ENCODE peak calls at places on chromosome 1, in ten cellular contexts. One of them, this sample, is unnamed.

GRCh38 chr1:54249798-54250497 is 50.0 kb downstream of the MRPL37 start:
- DNase-seq in HepG2: peak
- DNase-seq in anterior cingulate cortex: no peak
- DNase-seq in ELR: peak
- DNase-seq in NCI-H2171 treated with DMSO at 0.1 percent for 48 hours: no peak
- DNase-seq in smooth muscle cell of the brain vasculature: no peak
- DNase-seq in activated CD4-positive, alpha-beta T cell treated with anti-CD3 and anti-CD28 coated beads, Interleukin-2, amount 10 ng/mL, durations not matched to agents 7 days and 5 days: no peak
- DNase-seq in cerebellum: no peak
- DNase-seq in stimulated activated naive CD8-positive, alpha-beta T cell treated with anti-CD3 and anti-CD28 coated beads, Interleukin-15, amount 100 ng/mL, for 72 hours: no peak
- DNase-seq in NCI-H1417: no peak
- DNase-seq in this sample: peak

GRCh38 chr1:198499588-198499987 is 40.9 kb downstream of the ATP6V1G3 start:
- DNase-seq in HepG2: no peak
- DNase-seq in anterior cingulate cortex: no peak
- DNase-seq in ELR: no peak
- DNase-seq in NCI-H2171 treated with DMSO at 0.1 percent for 48 hours: no peak
- DNase-seq in smooth muscle cell of the brain vasculature: no peak
- DNase-seq in activated CD4-positive, alpha-beta T cell treated with anti-CD3 and anti-CD28 coated beads, Interleukin-2, amount 10 ng/mL, durations not matched to agents 7 days and 5 days: no peak
- DNase-seq in cerebellum: no peak
- DNase-seq in stimulated activated naive CD8-positive, alpha-beta T cell treated with anti-CD3 and anti-CD28 coated beads, Interleukin-15, amount 100 ng/mL, for 72 hours: no peak
- DNase-seq in NCI-H1417: no peak
- DNase-seq in this sample: no peak

GRCh38 chr1:171788696-171789095 is 7.2 kb downstream of the METTL13 start:
- DNase-seq in HepG2: no peak
- DNase-seq in anterior cingulate cortex: no peak
- DNase-seq in ELR: peak
- DNase-seq in NCI-H2171 treated with DMSO at 0.1 percent for 48 hours: no peak
- DNase-seq in smooth muscle cell of the brain vasculature: no peak
- DNase-seq in activated CD4-positive, alpha-beta T cell treated with anti-CD3 and anti-CD28 coated beads, Interleukin-2, amount 10 ng/mL, durations not matched to agents 7 days and 5 days: no peak
- DNase-seq in cerebellum: no peak
- DNase-seq in stimulated activated naive CD8-positive, alpha-beta T cell treated with anti-CD3 and anti-CD28 coated beads, Interleukin-15, amount 100 ng/mL, for 72 hours: no peak
- DNase-seq in NCI-H1417: no peak
- DNase-seq in this sample: peak

GRCh38 chr1:209202826-209203439 is 380.6 kb upstream of the CAMK1G start:
- DNase-seq in HepG2: peak
- DNase-seq in anterior cingulate cortex: no peak
- DNase-seq in ELR: peak
- DNase-seq in NCI-H2171 treated with DMSO at 0.1 percent for 48 hours: peak
- DNase-seq in smooth muscle cell of the brain vasculature: peak
- DNase-seq in activated CD4-positive, alpha-beta T cell treated with anti-CD3 and anti-CD28 coated beads, Interleukin-2, amount 10 ng/mL, durations not matched to agents 7 days and 5 days: peak
- DNase-seq in cerebellum: peak
- DNase-seq in stimulated activated naive CD8-positive, alpha-beta T cell treated with anti-CD3 and anti-CD28 coated beads, Interleukin-15, amount 100 ng/mL, for 72 hours: no peak
- DNase-seq in NCI-H1417: peak
- DNase-seq in this sample: peak

GRCh38 chr1:114219247-114219872 is 65.7 kb upstream of the SYT6 start:
- DNase-seq in HepG2: no peak
- DNase-seq in anterior cingulate cortex: no peak
- DNase-seq in ELR: peak
- DNase-seq in NCI-H2171 treated with DMSO at 0.1 percent for 48 hours: peak
- DNase-seq in smooth muscle cell of the brain vasculature: no peak
- DNase-seq in activated CD4-positive, alpha-beta T cell treated with anti-CD3 and anti-CD28 coated beads, Interleukin-2, amount 10 ng/mL, durations not matched to agents 7 days and 5 days: no peak
- DNase-seq in cerebellum: peak
- DNase-seq in stimulated activated naive CD8-positive, alpha-beta T cell treated with anti-CD3 and anti-CD28 coated beads, Interleukin-15, amount 100 ng/mL, for 72 hours: no peak
- DNase-seq in NCI-H1417: peak
- DNase-seq in this sample: peak

GRCh38 chr1:215992620-215993019 is 425.5 kb downstream of the KCTD3 start:
- DNase-seq in HepG2: peak
- DNase-seq in anterior cingulate cortex: no peak
- DNase-seq in ELR: peak
- DNase-seq in NCI-H2171 treated with DMSO at 0.1 percent for 48 hours: peak
- DNase-seq in smooth muscle cell of the brain vasculature: no peak
- DNase-seq in activated CD4-positive, alpha-beta T cell treated with anti-CD3 and anti-CD28 coated beads, Interleukin-2, amount 10 ng/mL, durations not matched to agents 7 days and 5 days: no peak
- DNase-seq in cerebellum: peak
- DNase-seq in stimulated activated naive CD8-positive, alpha-beta T cell treated with anti-CD3 and anti-CD28 coated beads, Interleukin-15, amount 100 ng/mL, for 72 hours: no peak
- DNase-seq in NCI-H1417: peak
- DNase-seq in this sample: peak

GRCh38 chr1:3419415-3420204 is 34.9 kb upstream of the ARHGEF16 start:
- DNase-seq in HepG2: no peak
- DNase-seq in anterior cingulate cortex: no peak
- DNase-seq in ELR: no peak
- DNase-seq in NCI-H2171 treated with DMSO at 0.1 percent for 48 hours: no peak
- DNase-seq in smooth muscle cell of the brain vasculature: no peak
- DNase-seq in activated CD4-positive, alpha-beta T cell treated with anti-CD3 and anti-CD28 coated beads, Interleukin-2, amount 10 ng/mL, durations not matched to agents 7 days and 5 days: no peak
- DNase-seq in cerebellum: no peak
- DNase-seq in stimulated activated naive CD8-positive, alpha-beta T cell treated with anti-CD3 and anti-CD28 coated beads, Interleukin-15, amount 100 ng/mL, for 72 hours: no peak
- DNase-seq in NCI-H1417: no peak
- DNase-seq in this sample: peak

GRCh38 chr1:9753121-9753531 is 70.6 kb downstream of the CLSTN1 start:
- DNase-seq in HepG2: no peak
- DNase-seq in anterior cingulate cortex: no peak
- DNase-seq in ELR: peak
- DNase-seq in NCI-H2171 treated with DMSO at 0.1 percent for 48 hours: peak
- DNase-seq in smooth muscle cell of the brain vasculature: peak
- DNase-seq in activated CD4-positive, alpha-beta T cell treated with anti-CD3 and anti-CD28 coated beads, Interleukin-2, amount 10 ng/mL, durations not matched to agents 7 days and 5 days: no peak
- DNase-seq in cerebellum: peak
- DNase-seq in stimulated activated naive CD8-positive, alpha-beta T cell treated with anti-CD3 and anti-CD28 coated beads, Interleukin-15, amount 100 ng/mL, for 72 hours: no peak
- DNase-seq in NCI-H1417: no peak
- DNase-seq in this sample: peak

GRCh38 chr1:4650981-4651380 is 3.4 kb upstream of the AJAP1 start:
- DNase-seq in HepG2: no peak
- DNase-seq in anterior cingulate cortex: no peak
- DNase-seq in ELR: no peak
- DNase-seq in NCI-H2171 treated with DMSO at 0.1 percent for 48 hours: no peak
- DNase-seq in smooth muscle cell of the brain vasculature: no peak
- DNase-seq in activated CD4-positive, alpha-beta T cell treated with anti-CD3 and anti-CD28 coated beads, Interleukin-2, amount 10 ng/mL, durations not matched to agents 7 days and 5 days: no peak
- DNase-seq in cerebellum: no peak
- DNase-seq in stimulated activated naive CD8-positive, alpha-beta T cell treated with anti-CD3 and anti-CD28 coated beads, Interleukin-15, amount 100 ng/mL, for 72 hours: no peak
- DNase-seq in NCI-H1417: no peak
- DNase-seq in this sample: no peak

GRCh38 chr1:96445296-96445695 is 276.3 kb upstream of the PTBP2 start:
- DNase-seq in HepG2: no peak
- DNase-seq in anterior cingulate cortex: no peak
- DNase-seq in ELR: peak
- DNase-seq in NCI-H2171 treated with DMSO at 0.1 percent for 48 hours: no peak
- DNase-seq in smooth muscle cell of the brain vasculature: no peak
- DNase-seq in activated CD4-positive, alpha-beta T cell treated with anti-CD3 and anti-CD28 coated beads, Interleukin-2, amount 10 ng/mL, durations not matched to agents 7 days and 5 days: no peak
- DNase-seq in cerebellum: no peak
- DNase-seq in stimulated activated naive CD8-positive, alpha-beta T cell treated with anti-CD3 and anti-CD28 coated beads, Interleukin-15, amount 100 ng/mL, for 72 hours: no peak
- DNase-seq in NCI-H1417: no peak
- DNase-seq in this sample: no peak

GRCh38 chr1:208485512-208485911 is 241.3 kb upstream of the PLXNA2 start:
- DNase-seq in HepG2: no peak
- DNase-seq in anterior cingulate cortex: no peak
- DNase-seq in ELR: no peak
- DNase-seq in NCI-H2171 treated with DMSO at 0.1 percent for 48 hours: no peak
- DNase-seq in smooth muscle cell of the brain vasculature: no peak
- DNase-seq in activated CD4-positive, alpha-beta T cell treated with anti-CD3 and anti-CD28 coated beads, Interleukin-2, amount 10 ng/mL, durations not matched to agents 7 days and 5 days: no peak
- DNase-seq in cerebellum: no peak
- DNase-seq in stimulated activated naive CD8-positive, alpha-beta T cell treated with anti-CD3 and anti-CD28 coated beads, Interleukin-15, amount 100 ng/mL, for 72 hours: no peak
- DNase-seq in NCI-H1417: no peak
- DNase-seq in this sample: no peak

GRCh38 chr1:25567710-25568089 is 24.3 kb downstream of the LDLRAP1 start:
- DNase-seq in HepG2: no peak
- DNase-seq in anterior cingulate cortex: no peak
- DNase-seq in ELR: no peak
- DNase-seq in NCI-H2171 treated with DMSO at 0.1 percent for 48 hours: no peak
- DNase-seq in smooth muscle cell of the brain vasculature: no peak
- DNase-seq in activated CD4-positive, alpha-beta T cell treated with anti-CD3 and anti-CD28 coated beads, Interleukin-2, amount 10 ng/mL, durations not matched to agents 7 days and 5 days: no peak
- DNase-seq in cerebellum: no peak
- DNase-seq in stimulated activated naive CD8-positive, alpha-beta T cell treated with anti-CD3 and anti-CD28 coated beads, Interleukin-15, amount 100 ng/mL, for 72 hours: no peak
- DNase-seq in NCI-H1417: no peak
- DNase-seq in this sample: no peak

GRCh38 chr1:47792786-47793185 is 204.4 kb downstream of the TRABD2B start:
- DNase-seq in HepG2: no peak
- DNase-seq in anterior cingulate cortex: no peak
- DNase-seq in ELR: no peak
- DNase-seq in NCI-H2171 treated with DMSO at 0.1 percent for 48 hours: no peak
- DNase-seq in smooth muscle cell of the brain vasculature: no peak
- DNase-seq in activated CD4-positive, alpha-beta T cell treated with anti-CD3 and anti-CD28 coated beads, Interleukin-2, amount 10 ng/mL, durations not matched to agents 7 days and 5 days: no peak
- DNase-seq in cerebellum: no peak
- DNase-seq in stimulated activated naive CD8-positive, alpha-beta T cell treated with anti-CD3 and anti-CD28 coated beads, Interleukin-15, amount 100 ng/mL, for 72 hours: no peak
- DNase-seq in NCI-H1417: no peak
- DNase-seq in this sample: peak

GRCh38 chr1:225845633-225846259 is 35.8 kb downstream of the EPHX1 start:
- DNase-seq in HepG2: peak
- DNase-seq in anterior cingulate cortex: peak
- DNase-seq in ELR: peak
- DNase-seq in NCI-H2171 treated with DMSO at 0.1 percent for 48 hours: peak
- DNase-seq in smooth muscle cell of the brain vasculature: peak
- DNase-seq in activated CD4-positive, alpha-beta T cell treated with anti-CD3 and anti-CD28 coated beads, Interleukin-2, amount 10 ng/mL, durations not matched to agents 7 days and 5 days: peak
- DNase-seq in cerebellum: peak
- DNase-seq in stimulated activated naive CD8-positive, alpha-beta T cell treated with anti-CD3 and anti-CD28 coated beads, Interleukin-15, amount 100 ng/mL, for 72 hours: no peak
- DNase-seq in NCI-H1417: peak
- DNase-seq in this sample: peak

GRCh38 chr1:37306461-37306860 is 167.9 kb upstream of the ZC3H12A start:
- DNase-seq in HepG2: no peak
- DNase-seq in anterior cingulate cortex: no peak
- DNase-seq in ELR: no peak
- DNase-seq in NCI-H2171 treated with DMSO at 0.1 percent for 48 hours: no peak
- DNase-seq in smooth muscle cell of the brain vasculature: no peak
- DNase-seq in activated CD4-positive, alpha-beta T cell treated with anti-CD3 and anti-CD28 coated beads, Interleukin-2, amount 10 ng/mL, durations not matched to agents 7 days and 5 days: no peak
- DNase-seq in cerebellum: no peak
- DNase-seq in stimulated activated naive CD8-positive, alpha-beta T cell treated with anti-CD3 and anti-CD28 coated beads, Interleukin-15, amount 100 ng/mL, for 72 hours: no peak
- DNase-seq in NCI-H1417: no peak
- DNase-seq in this sample: no peak

GRCh38 chr1:172499636-172500141 is 33.3 kb upstream of the SUCO start:
- DNase-seq in HepG2: peak
- DNase-seq in anterior cingulate cortex: no peak
- DNase-seq in ELR: peak
- DNase-seq in NCI-H2171 treated with DMSO at 0.1 percent for 48 hours: no peak
- DNase-seq in smooth muscle cell of the brain vasculature: no peak
- DNase-seq in activated CD4-positive, alpha-beta T cell treated with anti-CD3 and anti-CD28 coated beads, Interleukin-2, amount 10 ng/mL, durations not matched to agents 7 days and 5 days: no peak
- DNase-seq in cerebellum: no peak
- DNase-seq in stimulated activated naive CD8-positive, alpha-beta T cell treated with anti-CD3 and anti-CD28 coated beads, Interleukin-15, amount 100 ng/mL, for 72 hours: no peak
- DNase-seq in NCI-H1417: no peak
- DNase-seq in this sample: peak

GRCh38 chr1:236997882-236998281 is 6.4 kb downstream of the MT1HL1 start:
- DNase-seq in HepG2: no peak
- DNase-seq in anterior cingulate cortex: no peak
- DNase-seq in ELR: no peak
- DNase-seq in NCI-H2171 treated with DMSO at 0.1 percent for 48 hours: no peak
- DNase-seq in smooth muscle cell of the brain vasculature: no peak
- DNase-seq in activated CD4-positive, alpha-beta T cell treated with anti-CD3 and anti-CD28 coated beads, Interleukin-2, amount 10 ng/mL, durations not matched to agents 7 days and 5 days: no peak
- DNase-seq in cerebellum: peak
- DNase-seq in stimulated activated naive CD8-positive, alpha-beta T cell treated with anti-CD3 and anti-CD28 coated beads, Interleukin-15, amount 100 ng/mL, for 72 hours: no peak
- DNase-seq in NCI-H1417: no peak
- DNase-seq in this sample: no peak

GRCh38 chr1:234214911-234215892 is 158.1 kb upstream of the COA6 start:
- DNase-seq in HepG2: no peak
- DNase-seq in anterior cingulate cortex: no peak
- DNase-seq in ELR: no peak
- DNase-seq in NCI-H2171 treated with DMSO at 0.1 percent for 48 hours: no peak
- DNase-seq in smooth muscle cell of the brain vasculature: no peak
- DNase-seq in activated CD4-positive, alpha-beta T cell treated with anti-CD3 and anti-CD28 coated beads, Interleukin-2, amount 10 ng/mL, durations not matched to agents 7 days and 5 days: no peak
- DNase-seq in cerebellum: peak
- DNase-seq in stimulated activated naive CD8-positive, alpha-beta T cell treated with anti-CD3 and anti-CD28 coated beads, Interleukin-15, amount 100 ng/mL, for 72 hours: no peak
- DNase-seq in NCI-H1417: no peak
- DNase-seq in this sample: no peak

GRCh38 chr1:219806020-219806419 is 122.3 kb downstream of the SLC30A10 start:
- DNase-seq in HepG2: no peak
- DNase-seq in anterior cingulate cortex: no peak
- DNase-seq in ELR: no peak
- DNase-seq in NCI-H2171 treated with DMSO at 0.1 percent for 48 hours: no peak
- DNase-seq in smooth muscle cell of the brain vasculature: no peak
- DNase-seq in activated CD4-positive, alpha-beta T cell treated with anti-CD3 and anti-CD28 coated beads, Interleukin-2, amount 10 ng/mL, durations not matched to agents 7 days and 5 days: no peak
- DNase-seq in cerebellum: no peak
- DNase-seq in stimulated activated naive CD8-positive, alpha-beta T cell treated with anti-CD3 and anti-CD28 coated beads, Interleukin-15, amount 100 ng/mL, for 72 hours: no peak
- DNase-seq in NCI-H1417: no peak
- DNase-seq in this sample: no peak

GRCh38 chr1:197197430-197197997 is 51.0 kb upstream of the ASPM start:
- DNase-seq in HepG2: no peak
- DNase-seq in anterior cingulate cortex: no peak
- DNase-seq in ELR: no peak
- DNase-seq in NCI-H2171 treated with DMSO at 0.1 percent for 48 hours: no peak
- DNase-seq in smooth muscle cell of the brain vasculature: no peak
- DNase-seq in activated CD4-positive, alpha-beta T cell treated with anti-CD3 and anti-CD28 coated beads, Interleukin-2, amount 10 ng/mL, durations not matched to agents 7 days and 5 days: no peak
- DNase-seq in cerebellum: no peak
- DNase-seq in stimulated activated naive CD8-positive, alpha-beta T cell treated with anti-CD3 and anti-CD28 coated beads, Interleukin-15, amount 100 ng/mL, for 72 hours: no peak
- DNase-seq in NCI-H1417: no peak
- DNase-seq in this sample: no peak

GRCh38 chr1:169108897-169109560 is 2.5 kb downstream of the ATP1B1 start:
- DNase-seq in HepG2: peak
- DNase-seq in anterior cingulate cortex: no peak
- DNase-seq in ELR: peak
- DNase-seq in NCI-H2171 treated with DMSO at 0.1 percent for 48 hours: no peak
- DNase-seq in smooth muscle cell of the brain vasculature: no peak
- DNase-seq in activated CD4-positive, alpha-beta T cell treated with anti-CD3 and anti-CD28 coated beads, Interleukin-2, amount 10 ng/mL, durations not matched to agents 7 days and 5 days: no peak
- DNase-seq in cerebellum: peak
- DNase-seq in stimulated activated naive CD8-positive, alpha-beta T cell treated with anti-CD3 and anti-CD28 coated beads, Interleukin-15, amount 100 ng/mL, for 72 hours: no peak
- DNase-seq in NCI-H1417: peak
- DNase-seq in this sample: peak

GRCh38 chr1:204564835-204565234 is 48.6 kb downstream of the MDM4 start:
- DNase-seq in HepG2: no peak
- DNase-seq in anterior cingulate cortex: no peak
- DNase-seq in ELR: no peak
- DNase-seq in NCI-H2171 treated with DMSO at 0.1 percent for 48 hours: no peak
- DNase-seq in smooth muscle cell of the brain vasculature: no peak
- DNase-seq in activated CD4-positive, alpha-beta T cell treated with anti-CD3 and anti-CD28 coated beads, Interleukin-2, amount 10 ng/mL, durations not matched to agents 7 days and 5 days: peak
- DNase-seq in cerebellum: no peak
- DNase-seq in stimulated activated naive CD8-positive, alpha-beta T cell treated with anti-CD3 and anti-CD28 coated beads, Interleukin-15, amount 100 ng/mL, for 72 hours: peak
- DNase-seq in NCI-H1417: no peak
- DNase-seq in this sample: no peak

GRCh38 chr1:10267319-10267718 is 56.9 kb downstream of the KIF1B start:
- DNase-seq in HepG2: no peak
- DNase-seq in anterior cingulate cortex: no peak
- DNase-seq in ELR: no peak
- DNase-seq in NCI-H2171 treated with DMSO at 0.1 percent for 48 hours: no peak
- DNase-seq in smooth muscle cell of the brain vasculature: no peak
- DNase-seq in activated CD4-positive, alpha-beta T cell treated with anti-CD3 and anti-CD28 coated beads, Interleukin-2, amount 10 ng/mL, durations not matched to agents 7 days and 5 days: no peak
- DNase-seq in cerebellum: peak
- DNase-seq in stimulated activated naive CD8-positive, alpha-beta T cell treated with anti-CD3 and anti-CD28 coated beads, Interleukin-15, amount 100 ng/mL, for 72 hours: no peak
- DNase-seq in NCI-H1417: no peak
- DNase-seq in this sample: no peak

GRCh38 chr1:6338685-6339084 is 54.9 kb downstream of the ACOT7 start:
- DNase-seq in HepG2: no peak
- DNase-seq in anterior cingulate cortex: no peak
- DNase-seq in ELR: no peak
- DNase-seq in NCI-H2171 treated with DMSO at 0.1 percent for 48 hours: no peak
- DNase-seq in smooth muscle cell of the brain vasculature: no peak
- DNase-seq in activated CD4-positive, alpha-beta T cell treated with anti-CD3 and anti-CD28 coated beads, Interleukin-2, amount 10 ng/mL, durations not matched to agents 7 days and 5 days: no peak
- DNase-seq in cerebellum: no peak
- DNase-seq in stimulated activated naive CD8-positive, alpha-beta T cell treated with anti-CD3 and anti-CD28 coated beads, Interleukin-15, amount 100 ng/mL, for 72 hours: no peak
- DNase-seq in NCI-H1417: no peak
- DNase-seq in this sample: no peak

GRCh38 chr1:110780600-110781484 is 92.1 kb upstream of the CD53 start:
- DNase-seq in HepG2: peak
- DNase-seq in anterior cingulate cortex: peak
- DNase-seq in ELR: peak
- DNase-seq in NCI-H2171 treated with DMSO at 0.1 percent for 48 hours: peak
- DNase-seq in smooth muscle cell of the brain vasculature: peak
- DNase-seq in activated CD4-positive, alpha-beta T cell treated with anti-CD3 and anti-CD28 coated beads, Interleukin-2, amount 10 ng/mL, durations not matched to agents 7 days and 5 days: peak
- DNase-seq in cerebellum: peak
- DNase-seq in stimulated activated naive CD8-positive, alpha-beta T cell treated with anti-CD3 and anti-CD28 coated beads, Interleukin-15, amount 100 ng/mL, for 72 hours: peak
- DNase-seq in NCI-H1417: peak
- DNase-seq in this sample: peak

GRCh38 chr1:77170687-77171086 is 48.5 kb downstream of the PIGK start:
- DNase-seq in HepG2: no peak
- DNase-seq in anterior cingulate cortex: no peak
- DNase-seq in ELR: peak
- DNase-seq in NCI-H2171 treated with DMSO at 0.1 percent for 48 hours: peak
- DNase-seq in smooth muscle cell of the brain vasculature: no peak
- DNase-seq in activated CD4-positive, alpha-beta T cell treated with anti-CD3 and anti-CD28 coated beads, Interleukin-2, amount 10 ng/mL, durations not matched to agents 7 days and 5 days: no peak
- DNase-seq in cerebellum: no peak
- DNase-seq in stimulated activated naive CD8-positive, alpha-beta T cell treated with anti-CD3 and anti-CD28 coated beads, Interleukin-15, amount 100 ng/mL, for 72 hours: no peak
- DNase-seq in NCI-H1417: no peak
- DNase-seq in this sample: no peak

GRCh38 chr1:31694910-31695300 is 8.9 kb downstream of the COL16A1 start:
- DNase-seq in HepG2: no peak
- DNase-seq in anterior cingulate cortex: peak
- DNase-seq in ELR: no peak
- DNase-seq in NCI-H2171 treated with DMSO at 0.1 percent for 48 hours: no peak
- DNase-seq in smooth muscle cell of the brain vasculature: no peak
- DNase-seq in activated CD4-positive, alpha-beta T cell treated with anti-CD3 and anti-CD28 coated beads, Interleukin-2, amount 10 ng/mL, durations not matched to agents 7 days and 5 days: no peak
- DNase-seq in cerebellum: peak
- DNase-seq in stimulated activated naive CD8-positive, alpha-beta T cell treated with anti-CD3 and anti-CD28 coated beads, Interleukin-15, amount 100 ng/mL, for 72 hours: no peak
- DNase-seq in NCI-H1417: no peak
- DNase-seq in this sample: no peak

GRCh38 chr1:221810406-221810805 is 68.5 kb upstream of the DUSP10 start:
- DNase-seq in HepG2: no peak
- DNase-seq in anterior cingulate cortex: no peak
- DNase-seq in ELR: peak
- DNase-seq in NCI-H2171 treated with DMSO at 0.1 percent for 48 hours: no peak
- DNase-seq in smooth muscle cell of the brain vasculature: no peak
- DNase-seq in activated CD4-positive, alpha-beta T cell treated with anti-CD3 and anti-CD28 coated beads, Interleukin-2, amount 10 ng/mL, durations not matched to agents 7 days and 5 days: no peak
- DNase-seq in cerebellum: no peak
- DNase-seq in stimulated activated naive CD8-positive, alpha-beta T cell treated with anti-CD3 and anti-CD28 coated beads, Interleukin-15, amount 100 ng/mL, for 72 hours: no peak
- DNase-seq in NCI-H1417: no peak
- DNase-seq in this sample: peak

This sample was measured in A172.